ENCODE peak calls at places on chromosomes 6 and 20, in nine cellular contexts. U is GM23338, R is IMR-90, W is mucosa of descending colon, T is right lobe of liver, L is sigmoid colon, X is upper lobe of right lung, Z is NT2/D1, P is psoas muscle. B is an unnamed sample.

GRCh38 chr6:7769702-7770101 is 43.8 kb downstream of the BMP6 start:
- DNase-seq in U (no peak), R (peak; percentile 47), W (no peak), T (no peak), L (no peak), X (no peak), Z (no peak), P (no peak), B (no peak)

GRCh38 chr6:32056254-32056653 is 18.0 kb downstream of the CYP21A2 start:
- DNase-seq in U (no peak), R (no peak), W (no peak), T (no peak), L (no peak), X (no peak), Z (no peak), P (no peak), B (no peak)

GRCh38 chr6:166616261-166617226 is 10.5 kb downstream of the RPS6KA2 start:
- DNase-seq in U (no peak), R (no peak), W (peak; percentile 14), T (no peak), L (no peak), X (no peak), Z (no peak), P (no peak), B (no peak)

GRCh38 chr6:81865712-81866111 is 113.2 kb upstream of the TENT5A start:
- DNase-seq in U (no peak), R (peak; percentile 92), W (no peak), T (no peak), L (no peak), X (no peak), Z (no peak), P (no peak), B (no peak)

GRCh38 chr20:23114018-23114417 is 27.9 kb upstream of the CD93 start:
- DNase-seq in U (no peak), R (no peak), W (no peak), T (no peak), L (no peak), X (peak; percentile 73), Z (no peak), P (no peak), B (peak; percentile 33)

GRCh38 chr6:31771992-31772358 is 5.2 kb downstream of the VWA7 start:
- DNase-seq in U (no peak), R (peak; percentile 53), W (no peak), T (no peak), L (no peak), X (no peak), Z (no peak), P (no peak), B (no peak)

GRCh38 chr6:108408453-108408852 is 113.6 kb downstream of the AFG1L start:
- DNase-seq in U (no peak), R (peak; percentile 38), W (no peak), T (peak; percentile 52), L (no peak), X (no peak), Z (no peak), P (no peak), B (peak; percentile 27)

GRCh38 chr6:121616411-121616810 is 181.0 kb downstream of the GJA1 start:
- DNase-seq in U (no peak), R (no peak), W (no peak), T (no peak), L (no peak), X (no peak), Z (no peak), P (no peak), B (no peak)

GRCh38 chr6:105587349-105588115 is 184.7 kb upstream of the PREP start:
- DNase-seq in U (no peak), R (peak; percentile 43), W (no peak), T (no peak), L (no peak), X (no peak), Z (no peak), P (no peak), B (no peak)

GRCh38 chr6:38080349-38080748 is 260.8 kb downstream of the ZFAND3 start:
- DNase-seq in U (no peak), R (peak; percentile 63), W (no peak), T (no peak), L (no peak), X (no peak), Z (no peak), P (no peak), B (no peak)

GRCh38 chr6:111757342-111757741 is 115.9 kb downstream of the FYN start:
- DNase-seq in U (peak; percentile 42), R (peak; percentile 84), W (no peak), T (no peak), L (no peak), X (no peak), Z (no peak), P (no peak), B (no peak)

GRCh38 chr6:28657756-28658465 is 132.2 kb downstream of the GPX5 start:
- DNase-seq in U (peak; percentile 77), R (peak; percentile 69), W (no peak), T (no peak), L (no peak), X (no peak), Z (no peak), P (no peak), B (peak; percentile 68)

GRCh38 chr20:4972506-4973251 is 28.6 kb downstream of the SLC23A2 start:
- DNase-seq in U (no peak), R (no peak), W (no peak), T (no peak), L (no peak), X (no peak), Z (no peak), P (no peak), B (no peak)

GRCh38 chr6:52416629-52417151 is 3.5 kb upstream of the EFHC1 start:
- DNase-seq in U (peak; percentile 77), R (peak; percentile 73), W (no peak), T (no peak), L (no peak), X (no peak), Z (no peak), P (no peak), B (no peak)

GRCh38 chr20:50032955-50033666 is 50.3 kb downstream of the SNAI1 start:
- DNase-seq in U (no peak), R (no peak), W (no peak), T (no peak), L (no peak), X (no peak), Z (no peak), P (no peak), B (no peak)
- H3K4me1 ChIP-seq in U (no peaks in the 10 kb centered on the region), R (peaks cover 21% of the 10 kb centered on the region), W (no peaks in the 10 kb centered on the region), T (peaks cover 13% of the 10 kb centered on the region), L (no peaks in the 10 kb centered on the region), X (peaks cover 22% of the 10 kb centered on the region), Z (peaks cover 17% of the 10 kb centered on the region), P (peaks cover 12% of the 10 kb centered on the region), B (peaks cover 3% of the 10 kb centered on the region)

DNA sequence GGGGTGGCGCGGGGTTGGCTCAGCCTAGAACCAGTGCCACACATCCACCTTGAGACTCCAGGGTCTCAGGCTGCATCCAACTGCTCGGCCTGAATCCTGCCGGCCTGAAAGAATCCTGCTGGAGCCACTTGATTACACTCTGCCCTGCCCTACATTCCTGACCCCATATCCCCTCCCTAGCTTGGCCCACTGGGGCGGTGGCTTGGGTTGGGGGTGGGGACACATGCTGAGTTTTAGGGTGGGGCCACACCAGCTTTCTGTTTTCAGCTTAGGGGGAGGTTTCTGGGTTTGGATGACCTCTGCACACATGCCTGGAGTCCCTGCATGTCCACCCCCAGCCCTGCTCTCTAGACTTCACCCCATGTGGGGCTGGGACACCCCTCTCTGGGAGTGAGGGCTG is 6.8 kb downstream of the ITPR3 start:
- DNase-seq in U (no peak), R (no peak), W (peak; percentile 66), T (no peak), L (no peak), X (no peak), Z (no peak), P (no peak), B (no peak)
- H3K4me1 ChIP-seq in U (peaks cover 33% of the 10 kb centered on the region), R (no peaks in the 10 kb centered on the region), W (peaks cover 51% of the 10 kb centered on the region), T (no peaks in the 10 kb centered on the region), L (no peaks in the 10 kb centered on the region), X (peaks cover 41% of the 10 kb centered on the region), Z (peaks cover 19% of the 10 kb centered on the region), P (no peaks in the 10 kb centered on the region), B (no peaks in the 10 kb centered on the region)

GRCh38 chr20:59828478-59829414 is 104.7 kb downstream of the SYCP2 start:
- DNase-seq in U (no peak), R (no peak), W (no peak), T (no peak), L (peak; percentile 49), X (no peak), Z (no peak), P (no peak), B (no peak)
- H3K4me1 ChIP-seq in U (no peaks in the 10 kb centered on the region), R (no peaks in the 10 kb centered on the region), W (no peaks in the 10 kb centered on the region), T (no peaks in the 10 kb centered on the region), L (no peaks in the 10 kb centered on the region), X (no peaks in the 10 kb centered on the region), Z (peaks cover 9% of the 10 kb centered on the region), P (no peaks in the 10 kb centered on the region), B (peaks cover 3% of the 10 kb centered on the region)

GRCh38 chr6:162468326-162468725 is 259.2 kb downstream of the PRKN start:
- DNase-seq in U (no peak), R (no peak), W (no peak), T (no peak), L (no peak), X (no peak), Z (no peak), P (no peak), B (no peak)
- H3K4me1 ChIP-seq in U (no peaks in the 10 kb centered on the region), R (no peaks in the 10 kb centered on the region), W (no peaks in the 10 kb centered on the region), T (no peaks in the 10 kb centered on the region), L (no peaks in the 10 kb centered on the region), X (no peaks in the 10 kb centered on the region), Z (no peaks in the 10 kb centered on the region), P (peaks cover 34% of the 10 kb centered on the region), B (peaks cover 3% of the 10 kb centered on the region)

B was measured in ovary.